ENCODE peak calls at places on chromosome 4, in nine cellular contexts. F is SK-N-SH, Y is ovary, J is HepG2, D is transverse colon, E is upper lobe of left lung, V is suprapubic skin, O is K562, H is esophagus muscularis mucosa. B is an unnamed sample.
A peak's percentile ranks its signal among the peaks of the same experiment; 100 is the strongest.

GRCh38 chr4:66489783-66490452 is 819.6 kb upstream of the EPHA5 start:
- DNase-seq in O (no peak), D (no peak), F (no peak), E (no peak), V (no peak), J (no peak), Y (no peak), H (no peak), B (no peak)

GRCh38 chr4:184807261-184807660 is 18.5 kb downstream of the ACSL1 start:
- DNase-seq in V (peak; percentile 45), D (no peak), H (no peak), Y (no peak), E (no peak), F (no peak), O (no peak), J (no peak), B (no peak)

GRCh38 chr4:61553562-61554125 is 353.5 kb downstream of the ADGRL3 start:
- DNase-seq in O (no peak), V (no peak), F (no peak), J (no peak), E (no peak), Y (no peak), H (no peak), D (no peak), B (no peak)

GRCh38 chr4:110510955-110511544 is 35.1 kb downstream of the ENPEP start:
- DNase-seq in E (no peak), O (peak; percentile 54), F (peak; percentile 40), J (peak; percentile 39), Y (no peak), H (no peak), V (no peak), D (no peak), B (no peak)

GRCh38 chr4:10006236-10006603 is 15.1 kb downstream of the SLC2A9 start:
- DNase-seq in E (no peak), F (no peak), Y (no peak), J (peak; percentile 86), O (no peak), H (no peak), V (no peak), D (peak; percentile 67), B (no peak)

GRCh38 chr4:25523405-25523804 is 132.2 kb upstream of the SLC34A2 start:
- DNase-seq in F (no peak), D (no peak), Y (no peak), V (no peak), J (peak; percentile 15), E (no peak), H (no peak), O (no peak), B (no peak)

GRCh38 chr4:26533685-26534084 is 43.4 kb upstream of the CCKAR start:
- DNase-seq in D (no peak), V (no peak), O (no peak), F (no peak), E (no peak), H (no peak), J (no peak), Y (no peak), B (no peak)

GRCh38 chr4:113316879-113317278 is 267.4 kb downstream of the ANK2 start:
- DNase-seq in E (no peak), J (no peak), H (no peak), F (peak; percentile 20), D (no peak), Y (no peak), V (no peak), O (no peak), B (no peak)

GRCh38 chr4:127103723-127104122 is 529.0 kb upstream of the INTU start:
- DNase-seq in E (no peak), O (no peak), H (no peak), V (no peak), D (no peak), J (no peak), F (no peak), Y (no peak), B (no peak)

GRCh38 chr4:41360911-41361830 is 104.4 kb downstream of the UCHL1 start:
- DNase-seq in F (peak; percentile 46), Y (peak; percentile 43), J (no peak), H (no peak), D (peak; percentile 43), O (no peak), E (peak; percentile 80), V (peak; percentile 85), B (no peak)

GRCh38 chr4:153222790-153223417 is 18.7 kb downstream of the TRIM2 start:
- DNase-seq in H (no peak), J (no peak), F (peak; percentile 84), Y (peak; percentile 79), D (peak; percentile 62), O (no peak), E (peak; percentile 91), V (peak; percentile 80), B (peak; percentile 21)

GRCh38 chr4:154559141-154559841 is 3.5 kb upstream of the FGB start:
- DNase-seq in F (peak; percentile 23), Y (no peak), V (no peak), E (no peak), D (no peak), H (no peak), O (peak; percentile 48), J (peak; percentile 87), B (no peak)

GRCh38 chr4:86450861-86451260 is 91.0 kb upstream of the MAPK10 start:
- DNase-seq in H (no peak), V (no peak), J (no peak), O (no peak), F (no peak), Y (no peak), D (no peak), E (no peak), B (no peak)

GRCh38 chr4:38785901-38786402 is 3.2 kb upstream of the TLR10 start:
- DNase-seq in J (no peak), Y (no peak), F (no peak), E (peak; percentile 33), V (no peak), H (no peak), O (no peak), D (no peak), B (no peak)

GRCh38 chr4:93466440-93466839 is 362.1 kb upstream of the ATOH1 start:
- DNase-seq in V (no peak), O (no peak), D (no peak), J (no peak), Y (no peak), F (no peak), H (no peak), E (no peak), B (no peak)

GRCh38 chr4:149785686-149786431 is 29.8 kb downstream of the IQCM start:
- DNase-seq in F (no peak), E (no peak), Y (no peak), O (no peak), H (no peak), V (no peak), J (no peak), D (no peak), B (no peak)

GRCh38 chr4:101169044-101170014 is 178.0 kb downstream of the PPP3CA start:
- DNase-seq in D (peak; percentile 72), E (no peak), F (peak; percentile 29), Y (no peak), O (peak; percentile 5), J (peak; percentile 83), V (no peak), H (no peak), B (peak; percentile 48)
- H3K27ac ChIP-seq in D (no peak overlapping the region), E (no peak overlapping the region), F (no peak overlapping the region), Y (no peak overlapping the region), O (no peak overlapping the region), J (no peak overlapping the region), V (no peak overlapping the region), H (no peak overlapping the region), B (no peak overlapping the region)

GRCh38 chr4:75655562-75655961 is 17.6 kb downstream of the G3BP2 start:
- DNase-seq in Y (no peak), F (no peak), H (no peak), D (no peak), J (no peak), V (no peak), O (no peak), E (no peak), B (no peak)
- H3K4me3 ChIP-seq in Y (no peak overlapping the region), F (no peak overlapping the region), H (no peak overlapping the region), D (no peak overlapping the region), J (no peak overlapping the region), V (no peak overlapping the region), O (no peak overlapping the region), E (no peak overlapping the region), B (no peak overlapping the region)

GRCh38 chr4:73869130-73870055 is at the start of gene CXCL1:
- DNase-seq in H (no peak), Y (peak; percentile 42), E (peak; percentile 89), F (peak; percentile 7), O (peak; percentile 48), V (no peak), J (no peak), D (peak; percentile 74), B (peak; percentile 22)
- TF ChIP-seq EP300 in H (no peak), Y (no peak), E (no peak), F (no peak), O (no peak), V (no peak), J (no peak), D (no peak), B (no peak)

GRCh38 chr4:159024828-159025227 is 78.1 kb upstream of the RAPGEF2 start:
- DNase-seq in D (no peak), H (no peak), F (no peak), E (no peak), J (no peak), Y (no peak), V (no peak), O (no peak), B (no peak)

GRCh38 chr4:159019356-159019755 is 83.5 kb upstream of the RAPGEF2 start:
- DNase-seq in J (no peak), V (no peak), F (no peak), Y (no peak), D (no peak), E (no peak), O (no peak), H (no peak), B (no peak)

GRCh38 chr4:159024266-159024665 is 78.6 kb upstream of the RAPGEF2 start:
- DNase-seq in V (no peak), Y (no peak), F (no peak), O (no peak), H (no peak), D (no peak), E (no peak), J (no peak), B (no peak)

GRCh38 chr4:159023741-159024140 is 79.1 kb upstream of the RAPGEF2 start:
- DNase-seq in V (no peak), F (no peak), O (no peak), Y (no peak), H (no peak), E (no peak), J (no peak), D (no peak), B (no peak)

DNA sequence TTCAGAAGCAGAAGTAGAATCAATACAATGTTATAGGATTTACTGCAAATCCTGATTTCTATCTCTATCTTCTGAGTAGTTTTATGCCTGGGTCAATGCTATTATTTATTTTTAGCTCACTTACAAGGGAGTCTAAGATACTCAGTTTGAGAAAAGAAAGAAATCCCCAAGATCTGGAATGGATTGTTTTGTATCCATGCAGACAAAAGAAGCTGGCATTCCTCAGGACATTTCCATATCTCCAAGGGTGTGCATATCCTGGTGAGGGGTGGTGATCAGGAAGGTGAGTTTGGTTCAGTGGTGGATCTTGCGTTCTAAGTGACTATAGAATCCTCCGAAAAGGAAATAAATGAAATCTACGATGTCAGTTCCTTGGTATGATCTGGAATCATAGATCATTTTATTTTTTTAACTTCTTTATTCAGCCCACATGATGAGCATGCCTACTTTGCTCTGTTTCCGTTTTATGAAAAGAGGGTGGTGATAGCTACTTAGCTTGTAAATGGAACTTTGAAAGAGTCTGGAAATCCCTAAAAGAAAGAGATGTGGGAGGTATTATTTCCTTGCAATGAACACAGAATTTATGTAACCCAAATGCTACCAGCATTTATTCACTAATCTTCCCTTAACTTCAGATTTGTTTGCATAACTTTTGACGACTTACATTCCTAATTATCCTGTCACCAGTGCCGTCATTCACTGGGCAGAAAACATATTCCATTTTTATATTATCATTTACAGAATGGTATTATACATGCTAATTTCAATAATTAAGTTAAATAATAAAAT is 81.1 kb upstream of the RAPGEF2 start:
- DNase-seq in Y (no peak), D (no peak), H (no peak), E (no peak), F (no peak), V (no peak), J (no peak), O (no peak), B (no peak)
- H3K27ac ChIP-seq in Y (no peak overlapping the region), D (no peak overlapping the region), H (no peak overlapping the region), E (no peak overlapping the region), F (no peak overlapping the region), V (no peak overlapping the region), J (no peak overlapping the region), O (no peak overlapping the region), B (no peak overlapping the region)